ENCODE peak calls at places on chromosomes 6 and 20, in four cellular contexts. One of them, this sample, is unnamed.

GRCh38 chr6:168666170-168666569 is 225.2 kb downstream of the SMOC2 start:
- DNase-seq in NCI-H69: peak
- DNase-seq in H7: no peak
- DNase-seq in stimulated activated CD4-positive, alpha-beta T cell treated with anti-CD3 and anti-CD28 coated beads, Interleukin-12 subunit alpha, Interleukin-12 subunit beta, amount 100 ng/mL, for 4 hours: no peak
- DNase-seq in this sample: no peak

GRCh38 chr6:113489946-113490345 is 367.2 kb upstream of the MARCKS start:
- DNase-seq in stimulated activated CD4-positive, alpha-beta T cell treated with anti-CD3 and anti-CD28 coated beads, Interleukin-12 subunit alpha, Interleukin-12 subunit beta, amount 100 ng/mL, for 4 hours: no peak
- DNase-seq in H7: no peak
- DNase-seq in NCI-H69: no peak
- DNase-seq in this sample: no peak

GRCh38 chr6:100730581-100730980 is 150.5 kb downstream of the ASCC3 start:
- DNase-seq in H7: no peak
- DNase-seq in NCI-H69: peak
- DNase-seq in stimulated activated CD4-positive, alpha-beta T cell treated with anti-CD3 and anti-CD28 coated beads, Interleukin-12 subunit alpha, Interleukin-12 subunit beta, amount 100 ng/mL, for 4 hours: no peak
- DNase-seq in this sample: no peak

GRCh38 chr6:158784505-158784904 is 34.7 kb downstream of the EZR start:
- DNase-seq in stimulated activated CD4-positive, alpha-beta T cell treated with anti-CD3 and anti-CD28 coated beads, Interleukin-12 subunit alpha, Interleukin-12 subunit beta, amount 100 ng/mL, for 4 hours: no peak
- DNase-seq in H7: no peak
- DNase-seq in NCI-H69: no peak
- DNase-seq in this sample: peak

GRCh38 chr20:542777-543368 is 717 bp downstream of the CSNK2A1 start:
- DNase-seq in NCI-H69: peak
- DNase-seq in stimulated activated CD4-positive, alpha-beta T cell treated with anti-CD3 and anti-CD28 coated beads, Interleukin-12 subunit alpha, Interleukin-12 subunit beta, amount 100 ng/mL, for 4 hours: peak
- DNase-seq in H7: no peak
- DNase-seq in this sample: peak

GRCh38 chr6:107434812-107435211 is 24.6 kb downstream of the PDSS2 start:
- DNase-seq in NCI-H69: no peak
- DNase-seq in H7: no peak
- DNase-seq in stimulated activated CD4-positive, alpha-beta T cell treated with anti-CD3 and anti-CD28 coated beads, Interleukin-12 subunit alpha, Interleukin-12 subunit beta, amount 100 ng/mL, for 4 hours: no peak
- DNase-seq in this sample: no peak

GRCh38 chr6:69917834-69918233 is 51.5 kb downstream of the COL19A1 start:
- DNase-seq in H7: no peak
- DNase-seq in NCI-H69: no peak
- DNase-seq in stimulated activated CD4-positive, alpha-beta T cell treated with anti-CD3 and anti-CD28 coated beads, Interleukin-12 subunit alpha, Interleukin-12 subunit beta, amount 100 ng/mL, for 4 hours: no peak
- DNase-seq in this sample: peak

GRCh38 chr6:145315982-145316600 is 419.2 kb downstream of the EPM2A start:
- DNase-seq in stimulated activated CD4-positive, alpha-beta T cell treated with anti-CD3 and anti-CD28 coated beads, Interleukin-12 subunit alpha, Interleukin-12 subunit beta, amount 100 ng/mL, for 4 hours: no peak
- DNase-seq in H7: no peak
- DNase-seq in NCI-H69: peak
- DNase-seq in this sample: no peak

GRCh38 chr6:116403205-116403604 is 32.5 kb downstream of the DSE start:
- DNase-seq in NCI-H69: no peak
- DNase-seq in H7: no peak
- DNase-seq in stimulated activated CD4-positive, alpha-beta T cell treated with anti-CD3 and anti-CD28 coated beads, Interleukin-12 subunit alpha, Interleukin-12 subunit beta, amount 100 ng/mL, for 4 hours: no peak
- DNase-seq in this sample: no peak

GRCh38 chr6:4732691-4733315 is 43.4 kb upstream of the CDYL start:
- DNase-seq in H7: peak
- DNase-seq in NCI-H69: peak
- DNase-seq in stimulated activated CD4-positive, alpha-beta T cell treated with anti-CD3 and anti-CD28 coated beads, Interleukin-12 subunit alpha, Interleukin-12 subunit beta, amount 100 ng/mL, for 4 hours: no peak
- DNase-seq in this sample: peak

GRCh38 chr6:17057322-17057721 is 44.5 kb upstream of the STMND1 start:
- DNase-seq in H7: no peak
- DNase-seq in NCI-H69: no peak
- DNase-seq in stimulated activated CD4-positive, alpha-beta T cell treated with anti-CD3 and anti-CD28 coated beads, Interleukin-12 subunit alpha, Interleukin-12 subunit beta, amount 100 ng/mL, for 4 hours: no peak
- DNase-seq in this sample: peak

GRCh38 chr6:27178001-27178730 is 69.3 kb upstream of the PRSS16 start:
- DNase-seq in stimulated activated CD4-positive, alpha-beta T cell treated with anti-CD3 and anti-CD28 coated beads, Interleukin-12 subunit alpha, Interleukin-12 subunit beta, amount 100 ng/mL, for 4 hours: no peak
- DNase-seq in H7: peak
- DNase-seq in NCI-H69: peak
- DNase-seq in this sample: peak

GRCh38 chr20:22335210-22335609 is 249.2 kb downstream of the FOXA2 start:
- DNase-seq in stimulated activated CD4-positive, alpha-beta T cell treated with anti-CD3 and anti-CD28 coated beads, Interleukin-12 subunit alpha, Interleukin-12 subunit beta, amount 100 ng/mL, for 4 hours: no peak
- DNase-seq in H7: no peak
- DNase-seq in NCI-H69: no peak
- DNase-seq in this sample: no peak

GRCh38 chr20:51447097-51447764 is 95.3 kb downstream of the NFATC2 start:
- DNase-seq in stimulated activated CD4-positive, alpha-beta T cell treated with anti-CD3 and anti-CD28 coated beads, Interleukin-12 subunit alpha, Interleukin-12 subunit beta, amount 100 ng/mL, for 4 hours: no peak
- DNase-seq in NCI-H69: no peak
- DNase-seq in H7: no peak
- DNase-seq in this sample: peak

GRCh38 chr20:19338960-19339359 is 126.5 kb downstream of the SLC24A3 start:
- DNase-seq in H7: no peak
- DNase-seq in NCI-H69: no peak
- DNase-seq in stimulated activated CD4-positive, alpha-beta T cell treated with anti-CD3 and anti-CD28 coated beads, Interleukin-12 subunit alpha, Interleukin-12 subunit beta, amount 100 ng/mL, for 4 hours: no peak
- DNase-seq in this sample: no peak

GRCh38 chr20:61251529-61252393 is at the start of gene CDH4:
- DNase-seq in NCI-H69: peak
- DNase-seq in H7: peak
- DNase-seq in stimulated activated CD4-positive, alpha-beta T cell treated with anti-CD3 and anti-CD28 coated beads, Interleukin-12 subunit alpha, Interleukin-12 subunit beta, amount 100 ng/mL, for 4 hours: no peak
- DNase-seq in this sample: no peak

GRCh38 chr20:33412484-33412838 is 11.1 kb upstream of the CDK5RAP1 start:
- DNase-seq in stimulated activated CD4-positive, alpha-beta T cell treated with anti-CD3 and anti-CD28 coated beads, Interleukin-12 subunit alpha, Interleukin-12 subunit beta, amount 100 ng/mL, for 4 hours: no peak
- DNase-seq in H7: no peak
- DNase-seq in NCI-H69: no peak
- DNase-seq in this sample: no peak

GRCh38 chr20:22453244-22454080 is 130.9 kb downstream of the FOXA2 start:
- DNase-seq in stimulated activated CD4-positive, alpha-beta T cell treated with anti-CD3 and anti-CD28 coated beads, Interleukin-12 subunit alpha, Interleukin-12 subunit beta, amount 100 ng/mL, for 4 hours: no peak
- DNase-seq in NCI-H69: peak
- DNase-seq in H7: peak
- DNase-seq in this sample: peak

GRCh38 chr20:3818155-3819151 is 1.9 kb upstream of the AP5S1 start:
- DNase-seq in NCI-H69: peak
- DNase-seq in stimulated activated CD4-positive, alpha-beta T cell treated with anti-CD3 and anti-CD28 coated beads, Interleukin-12 subunit alpha, Interleukin-12 subunit beta, amount 100 ng/mL, for 4 hours: no peak
- DNase-seq in H7: peak
- DNase-seq in this sample: peak

GRCh38 chr20:59165389-59165785 is 1.8 kb downstream of the ZNF831 start:
- DNase-seq in NCI-H69: no peak
- DNase-seq in stimulated activated CD4-positive, alpha-beta T cell treated with anti-CD3 and anti-CD28 coated beads, Interleukin-12 subunit alpha, Interleukin-12 subunit beta, amount 100 ng/mL, for 4 hours: no peak
- DNase-seq in H7: no peak
- DNase-seq in this sample: no peak

This sample was measured in HT1080.